ENCODE peak calls at places on chromosome X, in four cellular contexts. One of them, this sample, is unnamed.

GRCh38 chrX:15714529-15714928 is 23.5 kb upstream of the CA5B start:
- DNase-seq in ascending aorta: no peak
- DNase-seq in H54: no peak
- DNase-seq in NCI-H1092: no peak
- DNase-seq in this sample: peak; percentile 50

GRCh38 chrX:10769165-10769564 is 148.8 kb upstream of the MID1 start:
- DNase-seq in ascending aorta: no peak
- DNase-seq in H54: no peak
- DNase-seq in NCI-H1092: peak; percentile 77
- DNase-seq in this sample: peak; percentile 65

GRCh38 chrX:152635941-152636340 is 1.8 kb upstream of the GABRQ start:
- DNase-seq in ascending aorta: no peak
- DNase-seq in H54: no peak
- DNase-seq in NCI-H1092: peak; percentile 7
- DNase-seq in this sample: peak; percentile 51

GRCh38 chrX:150352581-150352980 is 10.5 kb upstream of the MAMLD1 start:
- DNase-seq in ascending aorta: no peak
- DNase-seq in H54: no peak
- DNase-seq in NCI-H1092: no peak
- DNase-seq in this sample: no peak

GRCh38 chrX:108557594-108557993 is 118.0 kb downstream of the COL4A5 start:
- DNase-seq in ascending aorta: no peak
- DNase-seq in H54: no peak
- DNase-seq in NCI-H1092: no peak
- DNase-seq in this sample: no peak

GRCh38 chrX:12961191-12961718 is 13.7 kb upstream of the TMSB4X start:
- DNase-seq in ascending aorta: no peak
- DNase-seq in H54: no peak
- DNase-seq in NCI-H1092: no peak
- DNase-seq in this sample: no peak

GRCh38 chrX:23811135-23811781 is 28.3 kb downstream of the SAT1 start:
- DNase-seq in ascending aorta: no peak
- DNase-seq in H54: no peak
- DNase-seq in NCI-H1092: no peak
- DNase-seq in this sample: no peak

GRCh38 chrX:109184506-109185139 is 297.3 kb downstream of the GUCY2F start:
- DNase-seq in ascending aorta: no peak
- DNase-seq in H54: no peak
- DNase-seq in NCI-H1092: no peak
- DNase-seq in this sample: no peak

GRCh38 chrX:11210397-11210796 is 82.8 kb upstream of the AMELX start:
- DNase-seq in ascending aorta: no peak
- DNase-seq in H54: no peak
- DNase-seq in NCI-H1092: no peak
- DNase-seq in this sample: no peak

GRCh38 chrX:5681159-5681558 is 547.5 kb downstream of the NLGN4X start:
- DNase-seq in ascending aorta: no peak
- DNase-seq in H54: peak; percentile 1
- DNase-seq in NCI-H1092: no peak
- DNase-seq in this sample: no peak

GRCh38 chrX:46433892-46434291 is 111.3 kb downstream of the ZNF674 start:
- DNase-seq in ascending aorta: no peak
- DNase-seq in H54: no peak
- DNase-seq in NCI-H1092: no peak
- DNase-seq in this sample: no peak

GRCh38 chrX:133415276-133416105 is at the start of gene GPC4:
- DNase-seq in ascending aorta: peak; percentile 82
- DNase-seq in H54: peak; percentile 44
- DNase-seq in NCI-H1092: no peak
- DNase-seq in this sample: no peak

GRCh38 chrX:26032141-26032917 is 105.8 kb upstream of the MAGEB18 start:
- DNase-seq in ascending aorta: no peak
- DNase-seq in H54: no peak
- DNase-seq in NCI-H1092: no peak
- DNase-seq in this sample: no peak

GRCh38 chrX:27307546-27307945 is 155.6 kb downstream of the PPP4R3C start:
- DNase-seq in ascending aorta: no peak
- DNase-seq in H54: no peak
- DNase-seq in NCI-H1092: no peak
- DNase-seq in this sample: peak; percentile 24

GRCh38 chrX:71941771-71942170 is 31.1 kb downstream of the NHSL2 start:
- DNase-seq in ascending aorta: no peak
- DNase-seq in H54: no peak
- DNase-seq in NCI-H1092: no peak
- DNase-seq in this sample: no peak

GRCh38 chrX:110006826-110007375 is 4.0 kb downstream of the TMEM164 start:
- DNase-seq in ascending aorta: no peak
- DNase-seq in H54: no peak
- DNase-seq in NCI-H1092: no peak
- DNase-seq in this sample: no peak

GRCh38 chrX:47143894-47144625 is 442 bp downstream of the NDUFB11 start:
- DNase-seq in ascending aorta: no peak
- DNase-seq in H54: peak; percentile 2
- DNase-seq in NCI-H1092: peak; percentile 43
- DNase-seq in this sample: no peak

GRCh38 chrX:134542485-134542884 is 82.5 kb downstream of the HPRT1 start:
- DNase-seq in ascending aorta: no peak
- DNase-seq in H54: peak; percentile 45
- DNase-seq in NCI-H1092: peak; percentile 26
- DNase-seq in this sample: peak; percentile 66

GRCh38 chrX:130110379-130111219 is at the start of gene ELF4:
- DNase-seq in ascending aorta: peak; percentile 75
- DNase-seq in H54: peak; percentile 66
- DNase-seq in NCI-H1092: no peak
- DNase-seq in this sample: peak; percentile 35

GRCh38 chrX:149060921-149061320 is 444.2 kb downstream of the IDS start:
- DNase-seq in ascending aorta: no peak
- DNase-seq in H54: no peak
- DNase-seq in NCI-H1092: no peak
- DNase-seq in this sample: no peak

GRCh38 chrX:132622130-132622529 is 133.3 kb upstream of the MBNL3 start:
- DNase-seq in ascending aorta: no peak
- DNase-seq in H54: peak; percentile 10
- DNase-seq in NCI-H1092: no peak
- DNase-seq in this sample: no peak

GRCh38 chrX:96685205-96686099 is 810 bp downstream of the DIAPH2 start:
- DNase-seq in ascending aorta: peak; percentile 67
- DNase-seq in H54: peak; percentile 7
- DNase-seq in NCI-H1092: no peak
- DNase-seq in this sample: no peak

GRCh38 chrX:20461576-20461975 is 194.9 kb upstream of the RPS6KA3 start:
- DNase-seq in ascending aorta: no peak
- DNase-seq in H54: no peak
- DNase-seq in NCI-H1092: no peak
- DNase-seq in this sample: peak; percentile 8

GRCh38 chrX:110219920-110220319 is 98.0 kb downstream of the AMMECR1 start:
- DNase-seq in ascending aorta: no peak
- DNase-seq in H54: no peak
- DNase-seq in NCI-H1092: no peak
- DNase-seq in this sample: no peak

GRCh38 chrX:153907456-153907855 is 3.0 kb downstream of the AVPR2 start:
- DNase-seq in ascending aorta: no peak
- DNase-seq in H54: no peak
- DNase-seq in NCI-H1092: no peak
- DNase-seq in this sample: no peak

GRCh38 chrX:33207056-33207455 is 4.3 kb downstream of the DMD start:
- DNase-seq in ascending aorta: no peak
- DNase-seq in H54: no peak
- DNase-seq in NCI-H1092: no peak
- DNase-seq in this sample: no peak

GRCh38 chrX:113977887-113978286 is 606.0 kb upstream of the HTR2C start:
- DNase-seq in ascending aorta: no peak
- DNase-seq in H54: no peak
- DNase-seq in NCI-H1092: no peak
- DNase-seq in this sample: no peak

GRCh38 chrX:102345916-102346315 is 93.9 kb downstream of the NXF2B start:
- DNase-seq in ascending aorta: peak; percentile 83
- DNase-seq in H54: peak; percentile 1
- DNase-seq in NCI-H1092: no peak
- DNase-seq in this sample: no peak

GRCh38 chrX:146602246-146602645 is 207.3 kb upstream of the CXorf51B start:
- DNase-seq in ascending aorta: no peak
- DNase-seq in H54: no peak
- DNase-seq in NCI-H1092: no peak
- DNase-seq in this sample: no peak

This sample was measured in DMS153.